ENCODE peak calls at places on chromosomes 6 and 20, in ten cellular contexts. C, N, E, F, T, X, S, L, B and K are unnamed samples. For H3K27me3 and H3K4me1, the result is how much of the 10 kb centered on the place peaks cover.

GRCh38 chr6:41705996-41706835 is 29.2 kb downstream of the TFEB start:
- DNase-seq in L (peak), B (peak), S (peak), C (peak), T (peak), F (peak), X (peak), E (peak), N (peak), K (peak)

GRCh38 chr6:135268263-135268662 is 87.2 kb downstream of the MYB start:
- DNase-seq in L (no peak), B (no peak), S (no peak), E (no peak), T (no peak), F (no peak), C (no peak), X (no peak), N (no peak), K (no peak)

GRCh38 chr6:28496099-28496779 is 19.4 kb downstream of the GPX6 start:
- DNase-seq in S (no peak), T (no peak), F (no peak), L (no peak), N (no peak), E (no peak), B (no peak), X (no peak), C (peak), K (no peak)

GRCh38 chr20:60937581-60937980 is 314.5 kb upstream of the CDH4 start:
- DNase-seq in L (no peak), F (no peak), C (no peak), X (no peak), T (no peak), S (no peak), N (no peak), B (no peak), E (no peak), K (no peak)

GRCh38 chr6:134706153-134706552 is 243.7 kb downstream of the ALDH8A1 start:
- DNase-seq in S (no peak), F (no peak), C (no peak), L (no peak), T (no peak), X (no peak), B (no peak), N (no peak), E (no peak), K (no peak)

GRCh38 chr20:50303573-50304500 is 113.2 kb downstream of the CEBPB start:
- DNase-seq in E (peak), T (peak), S (peak), B (peak), C (peak), X (peak), N (peak), L (peak), F (peak), K (no peak)

GRCh38 chr6:128990349-128990748 is 107.4 kb downstream of the LAMA2 start:
- DNase-seq in X (no peak), C (no peak), F (no peak), B (no peak), E (no peak), L (no peak), S (no peak), N (no peak), T (no peak), K (no peak)

GRCh38 chr20:58308680-58309527 is 611 bp upstream of the RAB22A start:
- DNase-seq in E (peak), F (peak), C (peak), L (peak), S (peak), X (peak), T (peak), N (peak), B (peak), K (peak)

GRCh38 chr20:2537101-2537500 is 728 bp downstream of the TMC2 start:
- DNase-seq in E (no peak), T (no peak), L (no peak), X (no peak), N (no peak), C (no peak), B (no peak), F (no peak), S (no peak), K (no peak)

GRCh38 chr6:56450882-56451739 is 191.6 kb downstream of the DST start:
- DNase-seq in X (peak), B (peak), E (no peak), N (peak), T (peak), S (peak), L (peak), F (peak), C (peak), K (no peak)

GRCh38 chr6:129662406-129662766 is 47.6 kb downstream of the ARHGAP18 start:
- DNase-seq in C (no peak), S (no peak), T (no peak), N (no peak), F (no peak), X (no peak), E (no peak), B (no peak), L (no peak), K (no peak)

GRCh38 chr20:37721751-37722150 is 27.9 kb downstream of the CTNNBL1 start:
- DNase-seq in E (no peak), F (no peak), N (no peak), L (no peak), C (no peak), X (no peak), T (no peak), B (no peak), S (no peak), K (no peak)

GRCh38 chr6:1232578-1232977 is 79.3 kb upstream of the FOXQ1 start:
- DNase-seq in B (no peak), F (no peak), S (no peak), E (no peak), N (no peak), T (no peak), L (no peak), C (no peak), X (no peak), K (no peak)
- H3K27me3 ChIP-seq in B (under half), F (half or more), S (under half), E (under half), N (under half), T (under half), L (under half), C (under half), X (half or more), K (under half)

DNA sequence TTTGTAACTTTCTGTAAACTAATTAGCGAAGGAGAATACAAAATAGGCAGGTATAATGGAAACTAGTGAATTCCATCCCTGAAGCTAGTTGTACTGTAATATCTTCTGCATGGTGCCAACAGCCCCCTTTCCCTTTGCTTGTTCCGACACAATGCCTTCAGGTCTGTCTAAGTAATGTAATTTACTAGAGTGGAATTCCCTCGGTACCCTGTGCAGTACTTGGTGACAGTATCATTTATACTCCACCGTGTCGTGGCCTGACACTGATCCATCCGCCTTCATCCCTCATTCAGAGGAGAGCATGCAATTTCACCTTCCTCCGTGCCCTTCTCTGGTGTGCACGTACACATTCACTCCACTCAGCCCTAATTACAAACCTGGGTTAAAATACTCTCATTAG is 182.2 kb downstream of the GJA10 start:
- DNase-seq in X (no peak), B (no peak), N (no peak), C (no peak), F (no peak), T (no peak), S (no peak), L (no peak), E (no peak), K (no peak)
- H3K4me3 ChIP-seq in X (no peak), B (no peak), N (no peak), C (no peak), F (no peak), T (no peak), S (no peak), L (no peak), E (no peak), K (no peak)

DNA sequence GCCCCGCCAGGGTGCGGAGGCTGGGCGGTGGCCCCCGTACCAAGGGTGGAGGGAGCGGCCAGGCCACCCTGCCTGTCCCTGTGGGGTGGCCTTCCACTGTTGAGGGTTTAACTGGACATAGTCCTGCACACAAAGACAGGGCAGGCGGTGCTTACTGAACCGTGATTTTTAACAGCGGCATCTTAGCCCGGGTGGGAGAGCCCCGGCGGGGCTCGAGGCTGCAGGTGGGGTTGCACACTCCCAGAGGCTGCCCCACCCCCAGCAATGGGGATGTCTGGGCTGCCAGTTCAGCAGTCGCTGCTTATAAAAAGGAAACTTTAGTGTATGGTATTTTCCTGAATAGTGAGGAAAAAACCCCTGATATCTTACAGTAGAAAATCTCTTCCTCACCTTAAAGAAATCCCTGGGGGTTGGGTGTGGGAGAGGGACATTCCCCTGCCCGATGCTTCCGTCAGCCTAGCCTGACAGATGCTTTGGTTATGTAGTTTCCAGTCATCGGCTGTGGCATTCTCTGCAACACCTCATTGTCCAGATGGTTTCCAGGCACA is 79.4 kb downstream of the IRF4 start:
- DNase-seq in E (no peak), B (no peak), F (no peak), T (no peak), N (no peak), S (no peak), C (no peak), X (no peak), L (no peak), K (no peak)
- H3K4me1 ChIP-seq in E (under half), B (under half), F (under half), T (under half), N (under half), S (under half), C (under half), X (under half), L (under half), K (under half)

GRCh38 chr6:30397697-30398096 is 52.7 kb downstream of the RPP21 start:
- DNase-seq in L (no peak), T (no peak), F (no peak), X (no peak), B (no peak), C (no peak), N (no peak), E (no peak), S (no peak), K (no peak)

GRCh38 chr6:30399390-30400058 is 54.6 kb downstream of the RPP21 start:
- DNase-seq in S (no peak), E (no peak), F (no peak), T (no peak), C (no peak), B (no peak), N (no peak), X (no peak), L (no peak), K (no peak)

GRCh38 chr6:30396833-30397479 is 52.0 kb downstream of the RPP21 start:
- DNase-seq in T (peak), N (peak), L (peak), E (peak), C (peak), X (peak), S (peak), B (peak), F (peak), K (peak)

GRCh38 chr6:30391240-30391639 is 46.3 kb downstream of the RPP21 start:
- DNase-seq in T (no peak), E (no peak), L (no peak), S (no peak), C (no peak), N (no peak), F (no peak), B (no peak), X (no peak), K (no peak)

DNA sequence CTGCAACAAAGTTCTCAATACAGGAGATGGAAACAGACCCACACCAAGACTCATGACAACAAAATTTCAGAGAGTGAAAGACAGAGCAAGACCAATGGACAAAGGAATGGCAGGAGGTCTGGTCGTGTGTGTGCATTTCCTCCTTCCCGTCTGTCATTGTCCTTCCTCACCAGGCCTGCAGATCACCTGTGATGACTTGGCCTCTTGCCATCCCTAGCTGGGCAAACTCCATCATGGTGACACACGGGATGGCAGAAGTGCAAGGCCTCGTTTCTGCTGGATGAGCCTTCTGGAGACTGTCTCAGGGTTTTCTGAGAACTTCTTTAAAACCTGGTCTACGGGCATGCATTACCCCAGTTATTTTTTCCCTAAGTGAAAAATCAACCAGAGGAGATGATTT is 49.2 kb downstream of the RPP21 start:
- DNase-seq in C (no peak), E (no peak), X (no peak), B (no peak), F (no peak), L (no peak), S (no peak), T (peak), N (no peak), K (no peak)
- H3K27me3 ChIP-seq in C (under half), E (under half), X (half or more), B (half or more), F (half or more), L (under half), S (under half), T (under half), N (under half), K (under half)